ENCODE peak calls at places on chromosomes 7 and 10, in eight cellular contexts. T is suprapubic skin, S is fibroblast of lung, H is mesenchymal stem cell, U is left ventricle myocardium inferior, P is upper lobe of left lung, O is left lung, Y is colonic mucosa. X is an unnamed sample. For H3K9me3, H3K4me1 and H3K36me3, the result is how much of the 10 kb centered on the place peaks cover.

GRCh38 chr10:28869606-28870201 is 192.4 kb downstream of the BAMBI start:
- DNase-seq in T (no peak), S (no peak), H (no peak), U (no peak), P (no peak), O (no peak), Y (no peak), X (no peak)

GRCh38 chr7:114478384-114478783 is 63.8 kb downstream of the FOXP2 start:
- DNase-seq in T (no peak), S (peak), H (no peak), U (no peak), P (no peak), O (no peak), Y (no peak), X (no peak)

GRCh38 chr10:7092603-7093002 is 318.2 kb downstream of the SFMBT2 start:
- DNase-seq in T (no peak), S (no peak), H (no peak), U (no peak), P (no peak), O (no peak), Y (no peak), X (no peak)

GRCh38 chr7:39428221-39428620 is 138.0 kb upstream of the YAE1 start:
- DNase-seq in T (no peak), S (peak), H (peak), U (no peak), P (no peak), O (no peak), Y (no peak), X (no peak)

GRCh38 chr7:4819450-4820404 is 42.1 kb downstream of the PAPOLB start:
- DNase-seq in T (peak), S (no peak), H (no peak), U (peak), P (peak), O (peak), Y (no peak), X (no peak)

GRCh38 chr7:145030754-145031153 is 194.9 kb upstream of the TPK1 start:
- DNase-seq in T (no peak), S (no peak), H (no peak), U (no peak), P (no peak), O (peak), Y (no peak), X (no peak)

GRCh38 chr7:133290041-133290440 is 37.2 kb downstream of the EXOC4 start:
- DNase-seq in T (no peak), S (peak), H (peak), U (no peak), P (no peak), O (no peak), Y (no peak), X (no peak)

GRCh38 chr10:110076559-110077318 is 69.0 kb downstream of the ADD3 start:
- DNase-seq in T (no peak), S (peak), H (peak), U (no peak), P (no peak), O (no peak), Y (peak), X (no peak)

GRCh38 chr10:47277352-47278151 is 22.4 kb upstream of the GDF10 start:
- DNase-seq in T (no peak), S (no peak), H (no peak), U (no peak), P (no peak), O (no peak), Y (no peak), X (no peak)

GRCh38 chr7:151665363-151665762 is 145.7 kb upstream of the RHEB start:
- DNase-seq in T (peak), S (peak), H (peak), U (peak), P (no peak), O (no peak), Y (no peak), X (no peak)

GRCh38 chr10:118723467-118723866 is 31.3 kb downstream of the CACUL1 start:
- DNase-seq in T (no peak), S (peak), H (no peak), U (no peak), P (no peak), O (no peak), Y (no peak), X (no peak)

GRCh38 chr7:133795061-133795460 is 332.1 kb upstream of the LRGUK start:
- DNase-seq in T (no peak), S (no peak), H (no peak), U (no peak), P (no peak), O (no peak), Y (no peak), X (no peak)

GRCh38 chr10:107653832-107654287 is 489.4 kb upstream of the SORCS1 start:
- DNase-seq in T (no peak), S (no peak), H (peak), U (no peak), P (no peak), O (no peak), Y (peak), X (no peak)

GRCh38 chr10:73060738-73061635 is 35.7 kb downstream of the P4HA1 start:
- DNase-seq in T (no peak), S (no peak), H (peak), U (no peak), P (no peak), O (no peak), Y (no peak), X (no peak)

GRCh38 chr10:4371691-4372295 is 454.2 kb upstream of the AKR1E2 start:
- DNase-seq in T (no peak), S (peak), H (no peak), U (no peak), P (no peak), O (no peak), Y (no peak), X (no peak)

GRCh38 chr10:120943542-120943941 is 92.4 kb downstream of the WDR11 start:
- DNase-seq in T (no peak), S (no peak), H (no peak), U (no peak), P (no peak), O (no peak), Y (no peak), X (no peak)

GRCh38 chr10:21810582-21811244 is 192.8 kb downstream of the DNAJC1 start:
- DNase-seq in T (no peak), S (peak), H (no peak), U (no peak), P (no peak), O (no peak), Y (no peak), X (no peak)

GRCh38 chr10:78942006-78942405 is 126.8 kb upstream of the ZMIZ1 start:
- DNase-seq in T (no peak), S (no peak), H (no peak), U (no peak), P (no peak), O (no peak), Y (no peak), X (no peak)

GRCh38 chr7:151211155-151211772 is 976 bp upstream of the H2BK1 start:
- DNase-seq in T (no peak), S (no peak), H (no peak), U (no peak), P (no peak), O (no peak), Y (no peak), X (no peak)

GRCh38 chr7:80370587-80370986 is 141.3 kb downstream of the GNAT3 start:
- DNase-seq in T (no peak), S (no peak), H (no peak), U (no peak), P (no peak), O (no peak), Y (no peak), X (no peak)

GRCh38 chr7:95922191-95922590 is 149.8 kb downstream of the DYNC1I1 start:
- DNase-seq in T (no peak), S (no peak), H (no peak), U (no peak), P (no peak), O (no peak), Y (no peak), X (no peak)

GRCh38 chr7:35889870-35890269 is 89.0 kb downstream of the SEPTIN7 start:
- DNase-seq in T (no peak), S (no peak), H (no peak), U (no peak), P (no peak), O (no peak), Y (no peak), X (no peak)

GRCh38 chr7:112073530-112073929 is 132.7 kb downstream of the DOCK4 start:
- DNase-seq in T (no peak), S (no peak), H (no peak), U (no peak), P (no peak), O (no peak), Y (no peak), X (no peak)

GRCh38 chr10:17431871-17432311 is 22.5 kb downstream of the ST8SIA6 start:
- DNase-seq in T (no peak), S (peak), H (no peak), U (no peak), P (no peak), O (no peak), Y (no peak), X (no peak)

GRCh38 chr7:125046767-125047166 is 117.1 kb upstream of the POT1 start:
- DNase-seq in T (no peak), S (no peak), H (no peak), U (no peak), P (no peak), O (no peak), Y (no peak), X (no peak)

GRCh38 chr7:74430961-74431466 is 22.7 kb upstream of the GTF2IRD1 start:
- DNase-seq in T (no peak), S (no peak), H (no peak), U (no peak), P (no peak), O (no peak), Y (no peak), X (no peak)

GRCh38 chr10:60508831-60509230 is 119.2 kb upstream of the ANK3 start:
- DNase-seq in T (no peak), S (no peak), H (no peak), U (no peak), P (no peak), O (no peak), Y (no peak), X (no peak)

GRCh38 chr10:132393695-132394181 is 3.3 kb upstream of the PWWP2B start:
- DNase-seq in T (no peak), S (no peak), H (no peak), U (peak), P (no peak), O (peak), Y (no peak), X (no peak)

GRCh38 chr10:79142064-79142491 is 73.3 kb downstream of the ZMIZ1 start:
- DNase-seq in T (no peak), S (peak), H (peak), U (no peak), P (no peak), O (no peak), Y (no peak), X (no peak)

GRCh38 chr7:151123485-151124204 is 37.4 kb downstream of the AGAP3 start:
- DNase-seq in T (peak), S (peak), H (peak), U (peak), P (peak), O (peak), Y (peak), X (peak)

GRCh38 chr7:31882187-31882586 is 188.0 kb downstream of the PDE1C start:
- DNase-seq in T (no peak), S (peak), H (no peak), U (peak), P (no peak), O (no peak), Y (no peak), X (no peak)

GRCh38 chr7:14446231-14446630 is 456.3 kb downstream of the DGKB start:
- DNase-seq in T (no peak), S (no peak), H (no peak), U (no peak), P (no peak), O (no peak), Y (no peak), X (no peak)

GRCh38 chr10:118291122-118291521 is 51.0 kb downstream of the FAM204A start:
- DNase-seq in T (no peak), S (no peak), H (no peak), U (no peak), P (no peak), O (no peak), Y (no peak), X (no peak)

GRCh38 chr10:112374724-112375541 is 1.0 kb downstream of the ACSL5 start:
- DNase-seq in T (no peak), S (no peak), H (peak), U (no peak), P (no peak), O (no peak), Y (peak), X (no peak)

GRCh38 chr10:127041561-127041960 is 136.3 kb downstream of the DOCK1 start:
- DNase-seq in T (no peak), S (peak), H (peak), U (no peak), P (no peak), O (no peak), Y (peak), X (no peak)

GRCh38 chr7:128941946-128942526 is 4.3 kb downstream of the IRF5 start:
- DNase-seq in T (no peak), S (no peak), H (no peak), U (no peak), P (peak), O (no peak), Y (no peak), X (no peak)

GRCh38 chr10:17873946-17874345 is 64.8 kb downstream of the MRC1 start:
- DNase-seq in T (no peak), S (no peak), H (no peak), U (no peak), P (no peak), O (no peak), Y (no peak), X (no peak)

DNA sequence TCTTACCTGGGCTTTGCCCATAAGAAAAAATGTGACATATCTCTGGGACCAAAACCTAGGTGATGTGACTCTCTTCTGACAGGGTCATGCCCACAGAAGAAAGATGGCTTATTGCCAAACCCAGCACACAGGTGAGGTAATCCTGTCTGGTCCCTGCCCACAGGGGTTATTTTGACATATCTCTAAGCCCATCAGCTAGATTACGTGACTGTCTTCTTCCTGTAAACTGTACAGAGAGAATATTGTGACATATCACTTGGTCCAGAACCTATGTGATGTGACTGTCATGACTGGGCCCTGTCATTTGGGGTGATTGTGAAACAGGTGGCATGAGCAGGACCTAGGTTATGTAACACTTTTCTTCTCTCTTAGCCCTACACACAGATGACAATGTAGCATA is 48.8 kb upstream of the ZNF680 start:
- DNase-seq in T (no peak), S (no peak), H (no peak), U (no peak), P (no peak), O (no peak), Y (no peak), X (no peak)
- H3K9me3 ChIP-seq in T (under half), S (under half), H (under half), U (under half), P (under half), O (under half), Y (under half), X (under half)

GRCh38 chr7:101099969-101100781 is 14.9 kb downstream of the TRIM56 start:
- DNase-seq in T (peak), S (peak), H (peak), U (peak), P (peak), O (peak), Y (peak), X (no peak)
- H3K4me1 ChIP-seq in T (under half), S (under half), H (under half), U (under half), P (under half), O (under half), Y (under half), X (under half)

DNA sequence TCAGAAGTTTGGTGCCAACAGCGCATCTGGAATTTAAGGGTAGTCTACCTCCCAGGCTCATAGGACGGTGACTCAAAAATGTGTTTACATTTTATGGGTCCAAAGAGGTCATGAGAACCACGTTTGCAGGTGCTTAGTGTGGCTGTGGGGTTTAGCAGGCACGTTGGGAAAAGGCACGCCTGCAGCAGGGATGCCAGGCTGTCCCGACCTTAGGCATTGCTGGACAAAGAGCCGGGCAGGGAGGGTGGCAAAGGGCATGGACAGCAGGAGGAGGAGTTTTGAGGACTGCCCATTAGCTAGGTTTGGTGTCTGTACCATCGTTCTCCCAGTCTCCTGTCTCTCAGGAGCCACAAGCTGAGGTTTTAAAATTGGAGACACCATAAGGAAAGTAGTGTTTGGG is 104.4 kb downstream of the TRRAP start:
- DNase-seq in T (no peak), S (no peak), H (no peak), U (no peak), P (no peak), O (no peak), Y (no peak), X (no peak)
- H3K36me3 ChIP-seq in T (half or more), S (under half), H (under half), U (half or more), P (under half), O (half or more), Y (under half), X (half or more)

DNA sequence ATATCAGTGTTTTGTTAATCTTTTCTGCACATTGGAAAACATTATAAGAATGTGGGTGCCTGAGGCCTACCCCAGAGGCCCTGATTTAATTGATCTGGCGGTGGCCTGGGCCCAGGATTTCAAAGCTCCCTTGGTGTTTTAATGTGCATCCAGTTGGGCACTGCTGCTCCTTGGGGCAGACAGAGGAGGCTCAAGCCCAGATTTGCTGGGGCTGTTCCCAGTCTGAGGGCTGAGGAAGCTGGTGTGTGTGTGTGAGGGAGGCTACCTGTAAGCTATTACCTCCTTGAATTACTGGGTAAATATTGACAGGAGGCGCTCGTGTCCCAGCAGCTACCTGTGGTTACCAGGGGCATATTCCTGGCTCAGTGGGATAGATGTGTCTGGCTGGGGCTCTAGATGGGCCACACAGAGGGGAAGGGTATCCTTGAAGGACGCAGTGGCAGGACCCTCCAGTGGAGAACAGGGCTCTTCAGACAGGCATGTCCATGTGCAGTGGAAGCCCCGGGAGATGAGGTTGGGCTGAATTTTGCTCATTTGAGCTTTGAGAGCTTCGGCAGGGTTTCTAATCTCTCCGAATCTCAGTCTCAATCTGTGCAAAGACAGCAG is 975.4 kb upstream of the ZNF722 start:
- DNase-seq in T (no peak), S (no peak), H (no peak), U (no peak), P (no peak), O (no peak), Y (no peak), X (no peak)
- H3K9me3 ChIP-seq in T (under half), S (under half), H (half or more), U (half or more), P (under half), O (under half), Y (under half), X (under half)

DNA sequence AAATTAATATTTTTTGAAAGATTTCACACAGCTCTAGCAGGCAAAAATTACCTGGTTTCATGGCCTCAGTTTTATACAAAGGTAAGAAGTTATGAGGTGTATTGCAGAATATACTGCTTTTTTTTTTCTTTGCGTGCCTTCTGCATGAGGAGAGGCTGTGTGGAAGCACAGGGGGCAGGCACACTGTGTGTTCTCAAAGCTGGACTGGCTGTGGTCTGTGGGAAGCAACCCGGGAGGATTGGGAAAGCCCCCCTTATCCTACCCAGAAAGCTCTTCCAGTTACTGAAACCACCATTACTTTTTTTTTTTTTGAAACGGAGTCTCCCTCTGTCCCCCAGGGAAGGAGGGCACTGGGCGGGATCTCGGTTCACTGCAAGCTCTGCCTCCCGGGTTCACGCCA is 25.0 kb downstream of the ADARB2 start:
- DNase-seq in T (no peak), S (no peak), H (no peak), U (no peak), P (no peak), O (no peak), Y (no peak), X (no peak)
- H3K4me1 ChIP-seq in T (under half), S (under half), H (under half), U (under half), P (under half), O (under half), Y (under half), X (under half)

GRCh38 chr7:122135275-122135674 is 8.8 kb downstream of the AASS start:
- DNase-seq in T (no peak), S (no peak), H (no peak), U (no peak), P (no peak), O (no peak), Y (no peak), X (no peak)
- H3K36me3 ChIP-seq in T (under half), S (under half), H (under half), U (under half), P (under half), O (under half), Y (under half), X (under half)

X was measured in effector memory CD4-positive, alpha-beta T cell.